ENCODE peak calls at places on chromosomes 6 and 20, in nine cellular contexts. One of them, this sample, is unnamed.

GRCh38 chr20:24160563-24161355 is 172.2 kb upstream of the GGTLC1 start:
- DNase-seq in CD8-positive, alpha-beta T cell: no peak
- DNase-seq in AG04450: peak
- DNase-seq in Panc1: peak
- DNase-seq in type B pancreatic cell: no peak
- DNase-seq in B cell: peak
- DNase-seq in uterus: peak
- DNase-seq in endothelial cell of umbilical vein: peak
- DNase-seq in AG10803: peak
- DNase-seq in this sample: no peak

GRCh38 chr6:106143582-106144139 is 57.5 kb downstream of the PRDM1 start:
- DNase-seq in B cell: no peak
- DNase-seq in type B pancreatic cell: no peak
- DNase-seq in AG04450: no peak
- DNase-seq in CD8-positive, alpha-beta T cell: no peak
- DNase-seq in AG10803: no peak
- DNase-seq in uterus: no peak
- DNase-seq in Panc1: no peak
- DNase-seq in endothelial cell of umbilical vein: no peak
- DNase-seq in this sample: no peak

GRCh38 chr6:88047510-88048150 is at the start of gene SPACA1:
- DNase-seq in AG04450: no peak
- DNase-seq in Panc1: no peak
- DNase-seq in endothelial cell of umbilical vein: no peak
- DNase-seq in type B pancreatic cell: no peak
- DNase-seq in uterus: no peak
- DNase-seq in B cell: peak
- DNase-seq in AG10803: no peak
- DNase-seq in CD8-positive, alpha-beta T cell: no peak
- DNase-seq in this sample: no peak

GRCh38 chr6:13413906-13414555 is 73.4 kb downstream of the GFOD1 start:
- DNase-seq in B cell: no peak
- DNase-seq in AG04450: no peak
- DNase-seq in uterus: no peak
- DNase-seq in endothelial cell of umbilical vein: no peak
- DNase-seq in type B pancreatic cell: no peak
- DNase-seq in Panc1: no peak
- DNase-seq in AG10803: no peak
- DNase-seq in CD8-positive, alpha-beta T cell: no peak
- DNase-seq in this sample: no peak

GRCh38 chr20:57388953-57389694 is 2.1 kb upstream of the RBM38 start:
- DNase-seq in B cell: peak
- DNase-seq in uterus: peak
- DNase-seq in AG10803: peak
- DNase-seq in endothelial cell of umbilical vein: peak
- DNase-seq in Panc1: no peak
- DNase-seq in AG04450: no peak
- DNase-seq in type B pancreatic cell: peak
- DNase-seq in CD8-positive, alpha-beta T cell: peak
- DNase-seq in this sample: peak

GRCh38 chr6:160089534-160089897 is 32.1 kb upstream of the SLC22A1 start:
- DNase-seq in uterus: no peak
- DNase-seq in CD8-positive, alpha-beta T cell: no peak
- DNase-seq in Panc1: no peak
- DNase-seq in endothelial cell of umbilical vein: no peak
- DNase-seq in AG10803: no peak
- DNase-seq in B cell: no peak
- DNase-seq in type B pancreatic cell: no peak
- DNase-seq in AG04450: no peak
- DNase-seq in this sample: no peak

GRCh38 chr6:68876792-68877493 is 241.9 kb downstream of the ADGRB3 start:
- DNase-seq in Panc1: no peak
- DNase-seq in AG10803: peak
- DNase-seq in CD8-positive, alpha-beta T cell: no peak
- DNase-seq in AG04450: no peak
- DNase-seq in endothelial cell of umbilical vein: no peak
- DNase-seq in B cell: no peak
- DNase-seq in uterus: no peak
- DNase-seq in type B pancreatic cell: no peak
- DNase-seq in this sample: peak

GRCh38 chr6:122610690-122611455 is 668 bp downstream of the PKIB start:
- DNase-seq in AG10803: no peak
- DNase-seq in type B pancreatic cell: no peak
- DNase-seq in CD8-positive, alpha-beta T cell: peak
- DNase-seq in AG04450: no peak
- DNase-seq in Panc1: peak
- DNase-seq in B cell: peak
- DNase-seq in endothelial cell of umbilical vein: peak
- DNase-seq in uterus: no peak
- DNase-seq in this sample: peak

GRCh38 chr6:25619222-25619621 is 32.8 kb upstream of the SCGN start:
- DNase-seq in B cell: no peak
- DNase-seq in uterus: no peak
- DNase-seq in type B pancreatic cell: no peak
- DNase-seq in endothelial cell of umbilical vein: no peak
- DNase-seq in AG10803: no peak
- DNase-seq in AG04450: no peak
- DNase-seq in CD8-positive, alpha-beta T cell: no peak
- DNase-seq in Panc1: no peak
- DNase-seq in this sample: no peak

GRCh38 chr20:58109918-58110635 is 118.4 kb downstream of the ANKRD60 start:
- DNase-seq in Panc1: no peak
- DNase-seq in type B pancreatic cell: no peak
- DNase-seq in B cell: no peak
- DNase-seq in AG04450: no peak
- DNase-seq in endothelial cell of umbilical vein: no peak
- DNase-seq in AG10803: peak
- DNase-seq in uterus: no peak
- DNase-seq in CD8-positive, alpha-beta T cell: no peak
- DNase-seq in this sample: no peak

GRCh38 chr20:44414346-44414714 is 58.8 kb downstream of the HNF4A start:
- DNase-seq in B cell: no peak
- DNase-seq in CD8-positive, alpha-beta T cell: no peak
- DNase-seq in type B pancreatic cell: no peak
- DNase-seq in Panc1: no peak
- DNase-seq in endothelial cell of umbilical vein: no peak
- DNase-seq in AG10803: no peak
- DNase-seq in uterus: no peak
- DNase-seq in AG04450: no peak
- DNase-seq in this sample: no peak

GRCh38 chr20:44629542-44629941 is 22.0 kb downstream of the ADA start:
- DNase-seq in AG10803: no peak
- DNase-seq in CD8-positive, alpha-beta T cell: no peak
- DNase-seq in B cell: no peak
- DNase-seq in type B pancreatic cell: no peak
- DNase-seq in Panc1: no peak
- DNase-seq in uterus: no peak
- DNase-seq in AG04450: no peak
- DNase-seq in endothelial cell of umbilical vein: peak
- DNase-seq in this sample: no peak

GRCh38 chr20:55386686-55387085 is 618.6 kb downstream of the CBLN4 start:
- DNase-seq in AG04450: no peak
- DNase-seq in type B pancreatic cell: no peak
- DNase-seq in CD8-positive, alpha-beta T cell: no peak
- DNase-seq in AG10803: no peak
- DNase-seq in Panc1: no peak
- DNase-seq in endothelial cell of umbilical vein: no peak
- DNase-seq in uterus: no peak
- DNase-seq in B cell: no peak
- DNase-seq in this sample: no peak

GRCh38 chr6:29629571-29629970 is 3.4 kb downstream of the GABBR1 start:
- DNase-seq in AG04450: no peak
- DNase-seq in CD8-positive, alpha-beta T cell: no peak
- DNase-seq in B cell: no peak
- DNase-seq in endothelial cell of umbilical vein: no peak
- DNase-seq in uterus: no peak
- DNase-seq in Panc1: no peak
- DNase-seq in type B pancreatic cell: no peak
- DNase-seq in AG10803: no peak
- DNase-seq in this sample: no peak

GRCh38 chr20:43564993-43565757 is 6.3 kb downstream of the SGK2 start:
- DNase-seq in AG10803: no peak
- DNase-seq in type B pancreatic cell: no peak
- DNase-seq in AG04450: no peak
- DNase-seq in Panc1: no peak
- DNase-seq in endothelial cell of umbilical vein: no peak
- DNase-seq in uterus: no peak
- DNase-seq in CD8-positive, alpha-beta T cell: no peak
- DNase-seq in B cell: no peak
- DNase-seq in this sample: no peak

GRCh38 chr6:107931894-107932293 is 26.1 kb downstream of the SEC63 start:
- DNase-seq in AG04450: no peak
- DNase-seq in CD8-positive, alpha-beta T cell: no peak
- DNase-seq in B cell: no peak
- DNase-seq in AG10803: no peak
- DNase-seq in endothelial cell of umbilical vein: no peak
- DNase-seq in type B pancreatic cell: no peak
- DNase-seq in uterus: no peak
- DNase-seq in Panc1: no peak
- DNase-seq in this sample: no peak

GRCh38 chr6:104789770-104790190 is 69.9 kb downstream of the HACE1 start:
- DNase-seq in Panc1: peak
- DNase-seq in endothelial cell of umbilical vein: peak
- DNase-seq in AG10803: peak
- DNase-seq in uterus: no peak
- DNase-seq in type B pancreatic cell: no peak
- DNase-seq in CD8-positive, alpha-beta T cell: no peak
- DNase-seq in AG04450: peak
- DNase-seq in B cell: no peak
- DNase-seq in this sample: peak

GRCh38 chr20:59412896-59413295 is 112.5 kb downstream of the EDN3 start:
- DNase-seq in AG10803: no peak
- DNase-seq in B cell: no peak
- DNase-seq in Panc1: no peak
- DNase-seq in endothelial cell of umbilical vein: no peak
- DNase-seq in uterus: no peak
- DNase-seq in CD8-positive, alpha-beta T cell: no peak
- DNase-seq in type B pancreatic cell: no peak
- DNase-seq in AG04450: no peak
- DNase-seq in this sample: no peak
- TF ChIP-seq CTCF in AG10803: no peak
- TF ChIP-seq CTCF in B cell: no peak
- TF ChIP-seq CTCF in Panc1: no peak
- TF ChIP-seq CTCF in endothelial cell of umbilical vein: no peak
- TF ChIP-seq CTCF in uterus: no peak
- TF ChIP-seq CTCF in CD8-positive, alpha-beta T cell: no peak
- TF ChIP-seq CTCF in type B pancreatic cell: peak
- TF ChIP-seq CTCF in AG04450: no peak
- TF ChIP-seq CTCF in this sample: no peak

DNA sequence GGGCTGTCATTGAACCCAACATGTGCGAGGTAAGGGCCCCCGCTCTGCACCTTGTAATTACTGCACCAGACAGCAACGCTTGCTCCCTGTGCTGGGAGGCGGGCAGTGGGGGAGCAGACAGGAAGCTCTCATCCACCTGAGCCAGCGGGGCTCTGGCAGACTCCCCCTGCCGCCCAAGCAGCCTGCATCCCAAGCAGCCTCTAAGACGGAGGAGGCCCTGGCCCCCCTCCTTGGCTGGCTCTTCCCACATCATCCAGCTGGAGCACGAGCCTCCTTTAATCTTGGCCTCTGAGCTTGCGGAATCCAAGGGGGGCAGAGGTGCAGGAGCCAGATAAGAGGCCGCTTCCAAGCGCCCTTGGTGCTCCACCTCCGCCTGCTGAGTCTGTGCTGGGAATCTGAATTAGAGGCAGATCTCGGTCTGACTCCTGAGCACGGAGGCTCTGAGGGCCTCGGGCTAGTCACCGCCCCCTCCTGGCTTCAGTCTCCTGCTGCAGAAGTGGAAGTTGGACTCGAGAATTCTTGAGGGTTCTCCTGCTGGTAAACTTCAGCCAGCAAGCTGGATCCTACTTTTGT is 40.0 kb upstream of the CDH22 start:
- DNase-seq in AG10803: peak
- DNase-seq in B cell: no peak
- DNase-seq in AG04450: no peak
- DNase-seq in Panc1: no peak
- DNase-seq in uterus: no peak
- DNase-seq in endothelial cell of umbilical vein: no peak
- DNase-seq in type B pancreatic cell: no peak
- DNase-seq in CD8-positive, alpha-beta T cell: no peak
- DNase-seq in this sample: no peak
- TF ChIP-seq CTCF in AG10803: peak
- TF ChIP-seq CTCF in B cell: no peak
- TF ChIP-seq CTCF in AG04450: peak
- TF ChIP-seq CTCF in Panc1: no peak
- TF ChIP-seq CTCF in uterus: no peak
- TF ChIP-seq CTCF in endothelial cell of umbilical vein: no peak
- TF ChIP-seq CTCF in type B pancreatic cell: no peak
- TF ChIP-seq CTCF in CD8-positive, alpha-beta T cell: no peak
- TF ChIP-seq CTCF in this sample: no peak

GRCh38 chr20:60262967-60263603 is 304.9 kb downstream of the CDH26 start:
- DNase-seq in AG10803: no peak
- DNase-seq in AG04450: no peak
- DNase-seq in uterus: no peak
- DNase-seq in CD8-positive, alpha-beta T cell: peak
- DNase-seq in Panc1: peak
- DNase-seq in type B pancreatic cell: no peak
- DNase-seq in endothelial cell of umbilical vein: no peak
- DNase-seq in B cell: peak
- DNase-seq in this sample: peak
- TF ChIP-seq CTCF in AG10803: peak
- TF ChIP-seq CTCF in AG04450: peak
- TF ChIP-seq CTCF in uterus: peak
- TF ChIP-seq CTCF in CD8-positive, alpha-beta T cell: peak
- TF ChIP-seq CTCF in Panc1: peak
- TF ChIP-seq CTCF in type B pancreatic cell: peak
- TF ChIP-seq CTCF in endothelial cell of umbilical vein: no peak
- TF ChIP-seq CTCF in B cell: peak
- TF ChIP-seq CTCF in this sample: peak

GRCh38 chr20:1813674-1814635 is 81.3 kb upstream of the SIRPA start:
- DNase-seq in endothelial cell of umbilical vein: no peak
- DNase-seq in uterus: no peak
- DNase-seq in AG10803: peak
- DNase-seq in B cell: no peak
- DNase-seq in type B pancreatic cell: peak
- DNase-seq in CD8-positive, alpha-beta T cell: no peak
- DNase-seq in Panc1: no peak
- DNase-seq in AG04450: no peak
- DNase-seq in this sample: no peak
- TF ChIP-seq CTCF in endothelial cell of umbilical vein: no peak
- TF ChIP-seq CTCF in uterus: no peak
- TF ChIP-seq CTCF in AG10803: no peak
- TF ChIP-seq CTCF in B cell: no peak
- TF ChIP-seq CTCF in type B pancreatic cell: no peak
- TF ChIP-seq CTCF in CD8-positive, alpha-beta T cell: no peak
- TF ChIP-seq CTCF in Panc1: no peak
- TF ChIP-seq CTCF in AG04450: no peak
- TF ChIP-seq CTCF in this sample: no peak

DNA sequence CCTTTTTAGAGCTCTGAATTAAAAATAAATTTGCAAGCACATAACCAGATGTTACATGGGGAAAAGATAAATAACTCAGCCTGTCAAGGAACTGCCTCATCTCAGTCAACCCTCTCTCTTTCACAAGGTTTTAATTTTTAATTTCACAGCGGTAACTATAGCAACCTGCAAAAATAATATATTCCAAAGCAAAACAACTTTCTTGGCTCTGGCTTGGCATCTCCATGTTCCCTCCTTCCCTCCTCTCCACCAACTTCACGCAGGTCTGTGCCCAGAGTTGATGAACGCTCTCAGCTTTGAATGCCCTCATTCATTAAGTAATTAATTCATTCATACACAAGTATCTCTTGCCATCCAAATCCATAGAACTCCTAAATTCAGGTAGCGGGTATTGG is 32.5 kb upstream of the SIRPA start:
- DNase-seq in uterus: no peak
- DNase-seq in endothelial cell of umbilical vein: no peak
- DNase-seq in Panc1: no peak
- DNase-seq in CD8-positive, alpha-beta T cell: no peak
- DNase-seq in type B pancreatic cell: no peak
- DNase-seq in AG10803: peak
- DNase-seq in B cell: no peak
- DNase-seq in AG04450: no peak
- DNase-seq in this sample: no peak
- TF ChIP-seq CTCF in uterus: no peak
- TF ChIP-seq CTCF in endothelial cell of umbilical vein: no peak
- TF ChIP-seq CTCF in Panc1: no peak
- TF ChIP-seq CTCF in CD8-positive, alpha-beta T cell: no peak
- TF ChIP-seq CTCF in type B pancreatic cell: no peak
- TF ChIP-seq CTCF in AG10803: no peak
- TF ChIP-seq CTCF in B cell: no peak
- TF ChIP-seq CTCF in AG04450: no peak
- TF ChIP-seq CTCF in this sample: no peak

This sample was measured in GM20000.